ENCODE peak calls at places on chromosome 18, in four cellular contexts. One of them, this sample, is unnamed.
A peak's percentile ranks its signal among the peaks of the same experiment; 100 is the strongest.

GRCh38 chr18:39635966-39636365 is 2070.4 kb upstream of the CELF4 start:
- DNase-seq in astrocyte: no peak
- DNase-seq in A673: no peak
- DNase-seq in mammary epithelial cell: no peak
- DNase-seq in this sample: no peak

GRCh38 chr18:63366270-63366990 is 576 bp downstream of the KDSR start:
- DNase-seq in astrocyte: peak; percentile 63
- DNase-seq in A673: peak; percentile 70
- DNase-seq in mammary epithelial cell: peak; percentile 79
- DNase-seq in this sample: peak; percentile 83

GRCh38 chr18:70991577-70991976 is 702.7 kb downstream of the SOCS6 start:
- DNase-seq in astrocyte: peak; percentile 27
- DNase-seq in A673: peak; percentile 22
- DNase-seq in mammary epithelial cell: no peak
- DNase-seq in this sample: no peak

GRCh38 chr18:74291771-74292540 is at the start of gene CYB5A:
- DNase-seq in astrocyte: peak; percentile 87
- DNase-seq in A673: peak; percentile 97
- DNase-seq in mammary epithelial cell: peak; percentile 90
- DNase-seq in this sample: peak; percentile 98

GRCh38 chr18:45664824-45665763 is 49.8 kb downstream of the SLC14A2 start:
- DNase-seq in astrocyte: peak; percentile 26
- DNase-seq in A673: peak; percentile 75
- DNase-seq in mammary epithelial cell: peak; percentile 34
- DNase-seq in this sample: peak; percentile 84

GRCh38 chr18:46622999-46623398 is 34.0 kb downstream of the LOXHD1 start:
- DNase-seq in astrocyte: no peak
- DNase-seq in A673: peak; percentile 60
- DNase-seq in mammary epithelial cell: peak; percentile 16
- DNase-seq in this sample: no peak

GRCh38 chr18:69854455-69854854 is 93.2 kb downstream of the CD226 start:
- DNase-seq in astrocyte: no peak
- DNase-seq in A673: no peak
- DNase-seq in mammary epithelial cell: no peak
- DNase-seq in this sample: no peak

GRCh38 chr18:23765931-23766330 is 76.7 kb downstream of the LAMA3 start:
- DNase-seq in astrocyte: no peak
- DNase-seq in A673: no peak
- DNase-seq in mammary epithelial cell: no peak
- DNase-seq in this sample: no peak

GRCh38 chr18:72086421-72086820 is 457.7 kb downstream of the CBLN2 start:
- DNase-seq in astrocyte: peak; percentile 4
- DNase-seq in A673: peak; percentile 62
- DNase-seq in mammary epithelial cell: no peak
- DNase-seq in this sample: peak; percentile 52

GRCh38 chr18:59986139-59986538 is 86.3 kb downstream of the PMAIP1 start:
- DNase-seq in astrocyte: no peak
- DNase-seq in A673: no peak
- DNase-seq in mammary epithelial cell: no peak
- DNase-seq in this sample: no peak

GRCh38 chr18:59142274-59142673 is 2.6 kb downstream of the SEC11C start:
- DNase-seq in astrocyte: no peak
- DNase-seq in A673: no peak
- DNase-seq in mammary epithelial cell: no peak
- DNase-seq in this sample: no peak

GRCh38 chr18:24016643-24017042 is 2.1 kb downstream of the TTC39C start:
- DNase-seq in astrocyte: no peak
- DNase-seq in A673: no peak
- DNase-seq in mammary epithelial cell: peak; percentile 43
- DNase-seq in this sample: no peak

GRCh38 chr18:23939366-23939765 is 75.2 kb upstream of the TTC39C start:
- DNase-seq in astrocyte: no peak
- DNase-seq in A673: no peak
- DNase-seq in mammary epithelial cell: no peak
- DNase-seq in this sample: no peak

GRCh38 chr18:30510882-30511281 is 531.7 kb downstream of the DSC3 start:
- DNase-seq in astrocyte: no peak
- DNase-seq in A673: no peak
- DNase-seq in mammary epithelial cell: no peak
- DNase-seq in this sample: no peak

GRCh38 chr18:50849448-50849847 is 29.5 kb upstream of the ME2 start:
- DNase-seq in astrocyte: peak; percentile 18
- DNase-seq in A673: no peak
- DNase-seq in mammary epithelial cell: no peak
- DNase-seq in this sample: no peak

GRCh38 chr18:56003009-56003408 is 415.0 kb upstream of the TCF4 start:
- DNase-seq in astrocyte: no peak
- DNase-seq in A673: no peak
- DNase-seq in mammary epithelial cell: no peak
- DNase-seq in this sample: no peak

GRCh38 chr18:35282353-35282752 is 7.7 kb downstream of the ZSCAN30 start:
- DNase-seq in astrocyte: peak; percentile 83
- DNase-seq in A673: no peak
- DNase-seq in mammary epithelial cell: peak; percentile 62
- DNase-seq in this sample: no peak

GRCh38 chr18:68177807-68178702 is 536.9 kb downstream of the TMX3 start:
- DNase-seq in astrocyte: peak; percentile 99
- DNase-seq in A673: peak; percentile 29
- DNase-seq in mammary epithelial cell: peak; percentile 91
- DNase-seq in this sample: peak; percentile 43

GRCh38 chr18:36350839-36351474 is 53.4 kb downstream of the FHOD3 start:
- DNase-seq in astrocyte: no peak
- DNase-seq in A673: peak; percentile 48
- DNase-seq in mammary epithelial cell: no peak
- DNase-seq in this sample: no peak

GRCh38 chr18:22488554-22488953 is 70.8 kb upstream of the CTAGE1 start:
- DNase-seq in astrocyte: no peak
- DNase-seq in A673: no peak
- DNase-seq in mammary epithelial cell: no peak
- DNase-seq in this sample: no peak

GRCh38 chr18:47800192-47800591 is 130.3 kb downstream of the SMAD2 start:
- DNase-seq in astrocyte: no peak
- DNase-seq in A673: no peak
- DNase-seq in mammary epithelial cell: no peak
- DNase-seq in this sample: no peak

GRCh38 chr18:59298871-59299270 is 19.6 kb downstream of the CPLX4 start:
- DNase-seq in astrocyte: no peak
- DNase-seq in A673: no peak
- DNase-seq in mammary epithelial cell: no peak
- DNase-seq in this sample: no peak

GRCh38 chr18:23422751-23423418 is 30.2 kb upstream of the RIOK3 start:
- DNase-seq in astrocyte: peak; percentile 34
- DNase-seq in A673: no peak
- DNase-seq in mammary epithelial cell: peak; percentile 82
- DNase-seq in this sample: peak; percentile 64

GRCh38 chr18:76453057-76453561 is 41.9 kb downstream of the ZNF516 start:
- DNase-seq in astrocyte: no peak
- DNase-seq in A673: no peak
- DNase-seq in mammary epithelial cell: no peak
- DNase-seq in this sample: no peak

GRCh38 chr18:71951021-71951420 is 593.1 kb downstream of the CBLN2 start:
- DNase-seq in astrocyte: no peak
- DNase-seq in A673: no peak
- DNase-seq in mammary epithelial cell: no peak
- DNase-seq in this sample: no peak

GRCh38 chr18:49967914-49968313 is 154.6 kb upstream of the ACAA2 start:
- DNase-seq in astrocyte: no peak
- DNase-seq in A673: no peak
- DNase-seq in mammary epithelial cell: no peak
- DNase-seq in this sample: no peak

GRCh38 chr18:6207119-6207518 is 207.6 kb downstream of the L3MBTL4 start:
- DNase-seq in astrocyte: no peak
- DNase-seq in A673: no peak
- DNase-seq in mammary epithelial cell: no peak
- DNase-seq in this sample: peak; percentile 18

GRCh38 chr18:10101293-10101701 is 187.5 kb downstream of the VAPA start:
- DNase-seq in astrocyte: peak; percentile 47
- DNase-seq in A673: peak; percentile 91
- DNase-seq in mammary epithelial cell: no peak
- DNase-seq in this sample: no peak

GRCh38 chr18:36675076-36675475 is 153.7 kb downstream of the TPGS2 start:
- DNase-seq in astrocyte: no peak
- DNase-seq in A673: no peak
- DNase-seq in mammary epithelial cell: no peak
- DNase-seq in this sample: no peak

GRCh38 chr18:11089931-11090715 is 59.2 kb downstream of the PIEZO2 start:
- DNase-seq in astrocyte: no peak
- DNase-seq in A673: no peak
- DNase-seq in mammary epithelial cell: no peak
- DNase-seq in this sample: no peak

GRCh38 chr18:28147674-28148171 is 29.2 kb downstream of the CDH2 start:
- DNase-seq in astrocyte: peak; percentile 74
- DNase-seq in A673: peak; percentile 45
- DNase-seq in mammary epithelial cell: peak; percentile 39
- DNase-seq in this sample: peak; percentile 39

GRCh38 chr18:48879008-48879431 is 71.7 kb downstream of the SMAD7 start:
- DNase-seq in astrocyte: no peak
- DNase-seq in A673: no peak
- DNase-seq in mammary epithelial cell: no peak
- DNase-seq in this sample: peak; percentile 60

GRCh38 chr18:51028201-51028805 is 1.7 kb upstream of the SMAD4 start:
- DNase-seq in astrocyte: peak; percentile 32
- DNase-seq in A673: peak; percentile 38
- DNase-seq in mammary epithelial cell: no peak
- DNase-seq in this sample: no peak

GRCh38 chr18:44938396-44939036 is 257.8 kb downstream of the SETBP1 start:
- DNase-seq in astrocyte: no peak
- DNase-seq in A673: peak; percentile 39
- DNase-seq in mammary epithelial cell: no peak
- DNase-seq in this sample: peak; percentile 61

GRCh38 chr18:47397671-47398319 is 146.3 kb upstream of the SKOR2 start:
- DNase-seq in astrocyte: no peak
- DNase-seq in A673: peak; percentile 4
- DNase-seq in mammary epithelial cell: no peak
- DNase-seq in this sample: peak; percentile 13

GRCh38 chr18:23038712-23039111 is 96.6 kb upstream of the CABLES1 start:
- DNase-seq in astrocyte: peak; percentile 35
- DNase-seq in A673: peak; percentile 42
- DNase-seq in mammary epithelial cell: peak; percentile 77
- DNase-seq in this sample: peak; percentile 19

GRCh38 chr18:9516437-9517064 is 41.2 kb downstream of the RALBP1 start:
- DNase-seq in astrocyte: peak; percentile 14
- DNase-seq in A673: peak; percentile 68
- DNase-seq in mammary epithelial cell: peak; percentile 33
- DNase-seq in this sample: peak; percentile 42

GRCh38 chr18:13219012-13219396 is 444 bp downstream of the LDLRAD4 start:
- DNase-seq in astrocyte: no peak
- DNase-seq in A673: no peak
- DNase-seq in mammary epithelial cell: no peak
- DNase-seq in this sample: no peak
- TF ChIP-seq EZH2 in astrocyte: no peak
- TF ChIP-seq EZH2 in A673: no peak
- TF ChIP-seq EZH2 in mammary epithelial cell: no peak
- TF ChIP-seq EZH2 in this sample: no peak

GRCh38 chr18:61893971-61894750 is 1.4 kb upstream of the RNF152 start:
- DNase-seq in astrocyte: no peak
- DNase-seq in A673: peak; percentile 85
- DNase-seq in mammary epithelial cell: peak; percentile 79
- DNase-seq in this sample: peak; percentile 91
- H3K4me3 ChIP-seq in astrocyte: peak overlapping the region; percentile 90
- H3K4me3 ChIP-seq in A673: peak overlapping the region; percentile 78
- H3K4me3 ChIP-seq in mammary epithelial cell: peak overlapping the region; percentile 79
- H3K4me3 ChIP-seq in this sample: peak overlapping the region; percentile 99

DNA sequence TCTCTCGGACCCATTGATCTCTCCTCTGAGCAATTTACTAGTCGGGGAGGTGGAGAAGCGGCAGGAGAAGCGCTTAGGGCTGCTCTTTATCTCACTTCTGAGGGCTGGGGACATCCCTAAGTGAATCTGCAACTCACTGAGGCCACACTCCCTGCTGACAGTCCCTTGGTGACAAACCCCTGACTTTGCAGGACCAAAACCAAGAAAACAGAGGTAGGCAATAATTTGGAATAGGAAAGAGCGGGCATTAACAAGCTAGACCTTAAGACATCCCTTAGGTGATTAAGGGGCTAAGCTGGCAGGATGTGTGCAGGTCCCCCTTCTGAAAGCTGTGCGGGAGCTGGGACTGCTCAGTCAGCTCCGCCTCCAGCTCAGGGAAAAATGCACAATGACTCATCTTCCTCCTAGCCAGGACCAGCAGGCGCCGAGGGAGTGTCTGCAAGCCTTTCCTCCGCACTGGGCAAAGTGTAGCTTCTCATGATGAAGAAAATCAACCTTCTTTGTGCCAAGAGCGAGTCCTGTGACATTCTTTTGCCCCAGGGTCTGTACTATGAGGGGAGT is 63.3 kb downstream of the BOD1L2 start:
- DNase-seq in astrocyte: peak; percentile 63
- DNase-seq in A673: peak; percentile 74
- DNase-seq in mammary epithelial cell: peak; percentile 81
- DNase-seq in this sample: peak; percentile 90
- TF ChIP-seq EZH2 in astrocyte: no peak
- TF ChIP-seq EZH2 in A673: no peak
- TF ChIP-seq EZH2 in mammary epithelial cell: no peak
- TF ChIP-seq EZH2 in this sample: no peak

DNA sequence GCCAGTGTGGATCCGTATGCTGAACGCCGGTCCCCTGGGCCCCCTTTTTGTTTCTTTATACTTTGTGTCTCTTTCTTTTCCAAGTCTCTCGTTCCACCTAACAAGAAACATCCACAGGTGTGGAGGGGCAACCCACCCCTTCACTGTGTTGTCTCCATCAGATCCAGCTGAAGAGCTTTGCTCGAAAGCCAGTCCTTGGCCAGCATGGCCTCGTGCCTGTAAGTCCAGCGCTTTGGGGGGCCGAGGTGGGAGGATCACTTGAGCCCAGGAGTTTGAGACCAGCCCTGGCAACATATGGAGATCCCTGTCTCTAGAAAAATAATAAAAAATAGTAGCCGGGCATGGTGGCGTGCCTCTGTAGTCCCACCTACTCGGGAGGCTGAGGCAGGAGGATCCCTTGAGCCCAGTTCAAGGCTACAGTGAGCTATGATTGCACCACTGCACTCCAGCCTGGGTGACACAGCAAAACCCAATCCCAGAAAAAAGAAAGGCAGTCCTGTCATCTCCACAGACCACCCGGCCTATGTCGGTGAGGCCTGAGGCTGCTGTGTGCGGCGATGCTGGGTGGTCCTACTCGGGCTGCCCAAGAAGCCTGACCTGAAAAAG is 3.4 kb upstream of the HSBP1L1 start:
- DNase-seq in astrocyte: no peak
- DNase-seq in A673: no peak
- DNase-seq in mammary epithelial cell: no peak
- DNase-seq in this sample: no peak
- H3K4me3 ChIP-seq in astrocyte: no peak overlapping the region
- H3K4me3 ChIP-seq in A673: no peak overlapping the region
- H3K4me3 ChIP-seq in mammary epithelial cell: no peak overlapping the region
- H3K4me3 ChIP-seq in this sample: no peak overlapping the region